ENCODE peak calls at places on chromosomes 3 and 15, in four cellular contexts. One of them, this sample, is unnamed.

GRCh38 chr3:48405343-48405881 is 24.5 kb downstream of the PLXNB1 start:
- DNase-seq in NCI-H1092: no peak
- DNase-seq in upper lobe of right lung: no peak
- DNase-seq in neural crest cell: no peak
- DNase-seq in this sample: no peak

GRCh38 chr3:188349276-188349962 is 195.5 kb downstream of the LPP start:
- DNase-seq in NCI-H1092: no peak
- DNase-seq in upper lobe of right lung: no peak
- DNase-seq in neural crest cell: no peak
- DNase-seq in this sample: peak; percentile 19

GRCh38 chr3:196142674-196142988 is 60.7 kb upstream of the TFRC start:
- DNase-seq in NCI-H1092: no peak
- DNase-seq in upper lobe of right lung: no peak
- DNase-seq in neural crest cell: no peak
- DNase-seq in this sample: no peak

GRCh38 chr3:154486949-154487348 is 57.0 kb upstream of the GPR149 start:
- DNase-seq in NCI-H1092: no peak
- DNase-seq in upper lobe of right lung: no peak
- DNase-seq in neural crest cell: no peak
- DNase-seq in this sample: no peak

GRCh38 chr15:77542491-77543001 is 90.2 kb downstream of the LINGO1 start:
- DNase-seq in NCI-H1092: no peak
- DNase-seq in upper lobe of right lung: no peak
- DNase-seq in neural crest cell: no peak
- DNase-seq in this sample: no peak

GRCh38 chr3:30131171-30131570 is 475.2 kb upstream of the TGFBR2 start:
- DNase-seq in NCI-H1092: no peak
- DNase-seq in upper lobe of right lung: no peak
- DNase-seq in neural crest cell: no peak
- DNase-seq in this sample: no peak

GRCh38 chr15:74781673-74782595 is at the start of gene CSK:
- DNase-seq in NCI-H1092: peak; percentile 37
- DNase-seq in upper lobe of right lung: peak; percentile 89
- DNase-seq in neural crest cell: peak; percentile 69
- DNase-seq in this sample: peak; percentile 84

GRCh38 chr3:158488670-158489069 is 82.3 kb upstream of the MLF1 start:
- DNase-seq in NCI-H1092: no peak
- DNase-seq in upper lobe of right lung: no peak
- DNase-seq in neural crest cell: no peak
- DNase-seq in this sample: no peak

GRCh38 chr15:34271493-34271892 is 46.7 kb downstream of the EMC4 start:
- DNase-seq in NCI-H1092: no peak
- DNase-seq in upper lobe of right lung: no peak
- DNase-seq in neural crest cell: no peak
- DNase-seq in this sample: no peak

GRCh38 chr3:50100956-50101845 is 12.5 kb downstream of the RBM5 start:
- DNase-seq in NCI-H1092: no peak
- DNase-seq in upper lobe of right lung: no peak
- DNase-seq in neural crest cell: no peak
- DNase-seq in this sample: no peak

GRCh38 chr3:174441588-174442316 is 417.4 kb upstream of the NAALADL2 start:
- DNase-seq in NCI-H1092: peak; percentile 6
- DNase-seq in upper lobe of right lung: no peak
- DNase-seq in neural crest cell: no peak
- DNase-seq in this sample: peak; percentile 45

GRCh38 chr3:74351213-74351612 is 263.2 kb downstream of the CNTN3 start:
- DNase-seq in NCI-H1092: no peak
- DNase-seq in upper lobe of right lung: no peak
- DNase-seq in neural crest cell: no peak
- DNase-seq in this sample: no peak

GRCh38 chr15:63599401-63600000 is 2.3 kb downstream of the FBXL22 start:
- DNase-seq in NCI-H1092: no peak
- DNase-seq in upper lobe of right lung: peak; percentile 89
- DNase-seq in neural crest cell: no peak
- DNase-seq in this sample: peak; percentile 50

GRCh38 chr3:57582470-57583168 is 14.5 kb downstream of the ARF4 start:
- DNase-seq in NCI-H1092: no peak
- DNase-seq in upper lobe of right lung: no peak
- DNase-seq in neural crest cell: no peak
- DNase-seq in this sample: no peak

GRCh38 chr3:29531611-29532150 is 250.8 kb downstream of the RBMS3 start:
- DNase-seq in NCI-H1092: no peak
- DNase-seq in upper lobe of right lung: no peak
- DNase-seq in neural crest cell: no peak
- DNase-seq in this sample: no peak

GRCh38 chr3:172844428-172844827 is 93.9 kb downstream of the ECT2 start:
- DNase-seq in NCI-H1092: no peak
- DNase-seq in upper lobe of right lung: no peak
- DNase-seq in neural crest cell: no peak
- DNase-seq in this sample: peak; percentile 13

GRCh38 chr3:72258366-72258765 is 473.4 kb upstream of the PROK2 start:
- DNase-seq in NCI-H1092: peak; percentile 61
- DNase-seq in upper lobe of right lung: no peak
- DNase-seq in neural crest cell: no peak
- DNase-seq in this sample: no peak

GRCh38 chr3:52432225-52432624 is 12.7 kb downstream of the SEMA3G start:
- DNase-seq in NCI-H1092: no peak
- DNase-seq in upper lobe of right lung: peak; percentile 37
- DNase-seq in neural crest cell: no peak
- DNase-seq in this sample: no peak

GRCh38 chr15:61726166-61726565 is 334.1 kb downstream of the VPS13C start:
- DNase-seq in NCI-H1092: no peak
- DNase-seq in upper lobe of right lung: no peak
- DNase-seq in neural crest cell: no peak
- DNase-seq in this sample: no peak

GRCh38 chr3:152641198-152641597 is 193.7 kb upstream of the P2RY1 start:
- DNase-seq in NCI-H1092: no peak
- DNase-seq in upper lobe of right lung: no peak
- DNase-seq in neural crest cell: no peak
- DNase-seq in this sample: no peak

GRCh38 chr3:115800489-115801080 is 177.3 kb downstream of the GAP43 start:
- DNase-seq in NCI-H1092: no peak
- DNase-seq in upper lobe of right lung: no peak
- DNase-seq in neural crest cell: no peak
- DNase-seq in this sample: no peak

GRCh38 chr3:36362973-36363372 is 17.3 kb upstream of the STAC start:
- DNase-seq in NCI-H1092: no peak
- DNase-seq in upper lobe of right lung: no peak
- DNase-seq in neural crest cell: no peak
- DNase-seq in this sample: peak; percentile 43

GRCh38 chr15:80999623-81000036 is 1.1 kb upstream of the TLNRD1 start:
- DNase-seq in NCI-H1092: no peak
- DNase-seq in upper lobe of right lung: no peak
- DNase-seq in neural crest cell: no peak
- DNase-seq in this sample: no peak

GRCh38 chr3:138199847-138200246 is 12.7 kb downstream of the ARMC8 start:
- DNase-seq in NCI-H1092: no peak
- DNase-seq in upper lobe of right lung: no peak
- DNase-seq in neural crest cell: no peak
- DNase-seq in this sample: no peak

GRCh38 chr15:66760968-66761722 is 59.1 kb downstream of the SMAD6 start:
- DNase-seq in NCI-H1092: no peak
- DNase-seq in upper lobe of right lung: peak; percentile 64
- DNase-seq in neural crest cell: no peak
- DNase-seq in this sample: no peak

GRCh38 chr3:191985691-191986090 is 524.7 kb downstream of the PYDC2 start:
- DNase-seq in NCI-H1092: no peak
- DNase-seq in upper lobe of right lung: no peak
- DNase-seq in neural crest cell: no peak
- DNase-seq in this sample: no peak

GRCh38 chr3:11165457-11165856 is 11.2 kb downstream of the HRH1 start:
- DNase-seq in NCI-H1092: no peak
- DNase-seq in upper lobe of right lung: no peak
- DNase-seq in neural crest cell: no peak
- DNase-seq in this sample: no peak

GRCh38 chr3:59678042-59678707 is 628.4 kb upstream of the CFAP20DC start:
- DNase-seq in NCI-H1092: no peak
- DNase-seq in upper lobe of right lung: peak; percentile 67
- DNase-seq in neural crest cell: no peak
- DNase-seq in this sample: no peak

GRCh38 chr3:155365178-155365783 is 71.8 kb upstream of the STRIT1 start:
- DNase-seq in NCI-H1092: no peak
- DNase-seq in upper lobe of right lung: no peak
- DNase-seq in neural crest cell: no peak
- DNase-seq in this sample: no peak

GRCh38 chr15:89670985-89671560 is 8.1 kb downstream of the PLIN1 start:
- DNase-seq in NCI-H1092: no peak
- DNase-seq in upper lobe of right lung: no peak
- DNase-seq in neural crest cell: no peak
- DNase-seq in this sample: no peak

GRCh38 chr3:45124379-45124778 is 21.8 kb downstream of the CDCP1 start:
- DNase-seq in NCI-H1092: no peak
- DNase-seq in upper lobe of right lung: no peak
- DNase-seq in neural crest cell: no peak
- DNase-seq in this sample: peak; percentile 49

GRCh38 chr3:138219255-138219654 is 32.2 kb downstream of the ARMC8 start:
- DNase-seq in NCI-H1092: no peak
- DNase-seq in upper lobe of right lung: no peak
- DNase-seq in neural crest cell: no peak
- DNase-seq in this sample: no peak

GRCh38 chr15:72358532-72359180 is 17.2 kb downstream of the HEXA start:
- DNase-seq in NCI-H1092: no peak
- DNase-seq in upper lobe of right lung: peak; percentile 80
- DNase-seq in neural crest cell: no peak
- DNase-seq in this sample: no peak

GRCh38 chr3:184129012-184129411 is 6.1 kb upstream of the EIF2B5 start:
- DNase-seq in NCI-H1092: no peak
- DNase-seq in upper lobe of right lung: peak; percentile 70
- DNase-seq in neural crest cell: no peak
- DNase-seq in this sample: peak; percentile 66

GRCh38 chr3:176521531-176522175 is 675.6 kb downstream of the TBL1XR1 start:
- DNase-seq in NCI-H1092: no peak
- DNase-seq in upper lobe of right lung: no peak
- DNase-seq in neural crest cell: no peak
- DNase-seq in this sample: peak; percentile 29

This sample was measured in cardiac muscle cell.